ENCODE peak calls at places on chromosome 2, in four cellular contexts. One of them, this sample, is unnamed.

GRCh38 chr2:107001964-107002696 is 116.2 kb upstream of the ST6GAL2 start:
- DNase-seq in OCI-LY7: no peak
- DNase-seq in lower lobe of right lung: no peak
- DNase-seq in Panc1: peak; percentile 69
- DNase-seq in this sample: no peak

GRCh38 chr2:161681043-161681442 is 56.8 kb downstream of the SLC4A10 start:
- DNase-seq in OCI-LY7: no peak
- DNase-seq in lower lobe of right lung: no peak
- DNase-seq in Panc1: peak; percentile 13
- DNase-seq in this sample: no peak

GRCh38 chr2:96831679-96832078 is 12.1 kb downstream of the ANKRD23 start:
- DNase-seq in OCI-LY7: no peak
- DNase-seq in lower lobe of right lung: no peak
- DNase-seq in Panc1: no peak
- DNase-seq in this sample: no peak

GRCh38 chr2:98396745-98397355 is 47.8 kb upstream of the INPP4A start:
- DNase-seq in OCI-LY7: no peak
- DNase-seq in lower lobe of right lung: no peak
- DNase-seq in Panc1: no peak
- DNase-seq in this sample: no peak

GRCh38 chr2:191804711-191805230 is 42.1 kb downstream of the CAVIN2 start:
- DNase-seq in OCI-LY7: no peak
- DNase-seq in lower lobe of right lung: no peak
- DNase-seq in Panc1: no peak
- DNase-seq in this sample: no peak

GRCh38 chr2:505931-506330 is 171.3 kb downstream of the TMEM18 start:
- DNase-seq in OCI-LY7: no peak
- DNase-seq in lower lobe of right lung: no peak
- DNase-seq in Panc1: no peak
- DNase-seq in this sample: no peak

GRCh38 chr2:46749042-46749461 is 166.6 kb downstream of the MCFD2 start:
- DNase-seq in OCI-LY7: no peak
- DNase-seq in lower lobe of right lung: no peak
- DNase-seq in Panc1: peak; percentile 25
- DNase-seq in this sample: no peak

GRCh38 chr2:239157766-239158165 is 243.1 kb downstream of the HDAC4 start:
- DNase-seq in OCI-LY7: no peak
- DNase-seq in lower lobe of right lung: peak; percentile 65
- DNase-seq in Panc1: no peak
- DNase-seq in this sample: no peak

GRCh38 chr2:147214900-147215299 is 629.9 kb upstream of the ACVR2A start:
- DNase-seq in OCI-LY7: no peak
- DNase-seq in lower lobe of right lung: no peak
- DNase-seq in Panc1: no peak
- DNase-seq in this sample: no peak

GRCh38 chr2:1515073-1515430 is 101.8 kb downstream of the TPO start:
- DNase-seq in OCI-LY7: no peak
- DNase-seq in lower lobe of right lung: no peak
- DNase-seq in Panc1: no peak
- DNase-seq in this sample: no peak

GRCh38 chr2:80153151-80153550 is 151.4 kb downstream of the LRRTM1 start:
- DNase-seq in OCI-LY7: no peak
- DNase-seq in lower lobe of right lung: no peak
- DNase-seq in Panc1: no peak
- DNase-seq in this sample: no peak
- H3K27ac ChIP-seq in OCI-LY7: no peak overlapping the region
- H3K27ac ChIP-seq in lower lobe of right lung: no peak overlapping the region
- H3K27ac ChIP-seq in Panc1: no peak overlapping the region
- H3K27ac ChIP-seq in this sample: no peak overlapping the region

GRCh38 chr2:65353046-65353445 is 79.4 kb downstream of the SPRED2 start:
- DNase-seq in OCI-LY7: no peak
- DNase-seq in lower lobe of right lung: no peak
- DNase-seq in Panc1: no peak
- DNase-seq in this sample: no peak

GRCh38 chr2:65349863-65350262 is 82.5 kb downstream of the SPRED2 start:
- DNase-seq in OCI-LY7: peak; percentile 53
- DNase-seq in lower lobe of right lung: peak; percentile 52
- DNase-seq in Panc1: no peak
- DNase-seq in this sample: no peak

GRCh38 chr2:65351234-65351947 is 81.0 kb downstream of the SPRED2 start:
- DNase-seq in OCI-LY7: no peak
- DNase-seq in lower lobe of right lung: no peak
- DNase-seq in Panc1: no peak
- DNase-seq in this sample: no peak

GRCh38 chr2:65351948-65352595 is 80.3 kb downstream of the SPRED2 start:
- DNase-seq in OCI-LY7: no peak
- DNase-seq in lower lobe of right lung: no peak
- DNase-seq in Panc1: no peak
- DNase-seq in this sample: no peak

GRCh38 chr2:65350714-65351113 is 81.7 kb downstream of the SPRED2 start:
- DNase-seq in OCI-LY7: peak; percentile 83
- DNase-seq in lower lobe of right lung: no peak
- DNase-seq in Panc1: no peak
- DNase-seq in this sample: no peak
- TF ChIP-seq CTCF in OCI-LY7: peak; percentile 74
- TF ChIP-seq CTCF in lower lobe of right lung: no peak
- TF ChIP-seq CTCF in Panc1: peak; percentile 52
- TF ChIP-seq CTCF in this sample: no peak

GRCh38 chr2:4272261-4272858 is 569.0 kb downstream of the DCDC2C start:
- DNase-seq in OCI-LY7: peak; percentile 71
- DNase-seq in lower lobe of right lung: no peak
- DNase-seq in Panc1: no peak
- DNase-seq in this sample: no peak

DNA sequence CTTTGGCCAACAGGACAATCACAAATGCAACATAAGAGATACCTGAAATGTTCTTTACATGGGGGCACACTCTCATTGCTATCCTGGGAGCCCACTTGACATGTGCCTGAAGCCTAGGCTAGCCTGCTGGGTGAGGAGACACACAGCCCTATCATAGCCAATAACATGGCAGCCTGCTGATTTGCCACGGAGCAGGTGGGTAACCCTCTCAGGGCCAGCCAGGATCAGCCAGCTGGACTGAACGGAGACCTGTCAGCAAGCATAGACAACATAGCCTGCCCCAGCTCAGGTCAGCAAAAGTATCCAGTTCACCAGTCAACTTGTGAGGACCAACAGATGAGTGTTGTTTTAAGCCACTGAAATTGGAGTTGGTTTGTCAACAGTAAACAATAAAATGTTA is 566.5 kb downstream of the DCDC2C start:
- DNase-seq in OCI-LY7: no peak
- DNase-seq in lower lobe of right lung: no peak
- DNase-seq in Panc1: no peak
- DNase-seq in this sample: no peak
- H3K9me3 ChIP-seq in OCI-LY7: no peaks in the 10 kb centered on the region
- H3K9me3 ChIP-seq in lower lobe of right lung: no peaks in the 10 kb centered on the region
- H3K9me3 ChIP-seq in Panc1: no peaks in the 10 kb centered on the region
- H3K9me3 ChIP-seq in this sample: no peaks in the 10 kb centered on the region

DNA sequence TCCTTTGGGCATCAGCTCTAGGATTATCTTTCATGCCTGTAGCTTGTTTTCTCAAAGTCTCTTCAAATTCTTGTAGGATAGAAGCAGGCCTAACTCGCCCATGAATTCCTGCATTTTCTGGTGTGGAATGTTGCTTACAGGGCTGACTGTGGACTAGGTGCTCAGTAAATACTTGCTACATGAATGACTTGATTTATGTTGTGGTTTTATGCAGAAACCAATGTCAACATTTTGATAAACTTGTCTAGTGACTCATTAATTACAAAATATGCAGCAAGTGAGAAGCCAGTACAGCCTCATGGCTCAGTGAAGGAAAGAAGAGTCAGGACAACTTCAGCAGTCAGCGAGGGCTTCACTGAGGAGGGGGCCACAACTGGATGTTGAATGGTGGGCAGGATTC is 110.6 kb upstream of the SIX2 start:
- DNase-seq in OCI-LY7: no peak
- DNase-seq in lower lobe of right lung: no peak
- DNase-seq in Panc1: peak; percentile 75
- DNase-seq in this sample: no peak
- H3K27ac ChIP-seq in OCI-LY7: no peak overlapping the region
- H3K27ac ChIP-seq in lower lobe of right lung: no peak overlapping the region
- H3K27ac ChIP-seq in Panc1: no peak overlapping the region
- H3K27ac ChIP-seq in this sample: no peak overlapping the region

GRCh38 chr2:195677884-195678283 is 20.9 kb downstream of the SLC39A10 start:
- DNase-seq in OCI-LY7: no peak
- DNase-seq in lower lobe of right lung: no peak
- DNase-seq in Panc1: no peak
- DNase-seq in this sample: no peak
- TF ChIP-seq CTCF in OCI-LY7: no peak
- TF ChIP-seq CTCF in lower lobe of right lung: no peak
- TF ChIP-seq CTCF in Panc1: no peak
- TF ChIP-seq CTCF in this sample: no peak

DNA sequence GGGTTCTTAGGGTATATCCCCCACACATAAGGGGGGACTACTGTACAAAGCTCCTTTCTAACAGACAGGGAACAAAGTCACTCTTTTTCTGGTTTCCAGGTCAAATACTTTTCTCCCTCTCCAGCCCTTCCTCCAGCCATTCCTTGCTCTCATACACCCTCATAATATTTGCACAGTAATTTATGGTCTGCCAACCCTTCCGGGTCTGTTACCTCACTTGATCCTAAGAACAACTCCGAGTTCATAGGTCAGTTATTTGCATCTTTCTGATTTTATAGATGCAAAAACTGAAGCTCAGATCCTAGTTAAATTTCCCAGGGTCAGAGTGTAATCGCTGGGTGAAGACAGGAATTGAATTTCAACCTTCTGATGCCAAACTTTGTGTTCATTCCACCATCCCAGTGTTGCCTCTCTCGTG is 14.8 kb upstream of the MATN3 start:
- DNase-seq in OCI-LY7: no peak
- DNase-seq in lower lobe of right lung: no peak
- DNase-seq in Panc1: no peak
- DNase-seq in this sample: no peak
- H3K9me3 ChIP-seq in OCI-LY7: peaks cover 16% of the 10 kb centered on the region
- H3K9me3 ChIP-seq in lower lobe of right lung: no peaks in the 10 kb centered on the region
- H3K9me3 ChIP-seq in Panc1: no peaks in the 10 kb centered on the region
- H3K9me3 ChIP-seq in this sample: no peaks in the 10 kb centered on the region

GRCh38 chr2:75522543-75523312 is 38.0 kb downstream of the EVA1A start:
- DNase-seq in OCI-LY7: no peak
- DNase-seq in lower lobe of right lung: no peak
- DNase-seq in Panc1: no peak
- DNase-seq in this sample: no peak
- H3K27ac ChIP-seq in OCI-LY7: no peak overlapping the region
- H3K27ac ChIP-seq in lower lobe of right lung: no peak overlapping the region
- H3K27ac ChIP-seq in Panc1: no peak overlapping the region
- H3K27ac ChIP-seq in this sample: no peak overlapping the region

GRCh38 chr2:230885467-230886130 is 20.9 kb downstream of the ITM2C start:
- DNase-seq in OCI-LY7: no peak
- DNase-seq in lower lobe of right lung: no peak
- DNase-seq in Panc1: no peak
- DNase-seq in this sample: no peak
- TF ChIP-seq CTCF in OCI-LY7: no peak
- TF ChIP-seq CTCF in lower lobe of right lung: no peak
- TF ChIP-seq CTCF in Panc1: no peak
- TF ChIP-seq CTCF in this sample: no peak

DNA sequence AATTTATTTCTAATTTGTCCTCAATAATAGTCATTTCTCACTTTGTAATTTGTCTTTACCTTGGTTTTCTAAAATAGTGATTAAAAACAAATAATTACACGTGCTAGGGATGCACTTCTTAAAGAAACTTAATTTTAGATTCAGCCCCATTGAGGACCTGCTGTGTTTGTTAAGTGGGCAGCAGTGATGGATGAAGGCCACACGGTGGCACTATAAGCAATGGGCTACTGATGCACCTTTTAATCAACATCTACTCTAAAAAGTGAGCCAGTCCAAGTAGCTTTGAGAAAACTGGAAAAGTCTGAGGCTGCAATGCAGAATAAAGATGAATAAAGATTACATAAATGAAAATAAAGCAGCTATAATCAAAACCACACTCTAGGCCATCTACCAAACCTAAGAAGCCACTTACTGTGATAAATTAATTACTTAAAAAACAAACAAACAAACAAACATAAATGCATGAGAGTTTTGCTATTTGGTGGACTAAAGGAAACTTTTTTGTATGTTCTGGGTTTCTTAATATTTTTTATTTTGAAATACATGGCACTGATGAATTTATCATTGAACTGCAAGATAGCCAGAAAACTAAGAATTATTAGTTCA is 89.3 kb downstream of the PDE11A start:
- DNase-seq in OCI-LY7: peak; percentile 41
- DNase-seq in lower lobe of right lung: no peak
- DNase-seq in Panc1: peak; percentile 33
- DNase-seq in this sample: no peak
- H3K9me3 ChIP-seq in OCI-LY7: no peaks in the 10 kb centered on the region
- H3K9me3 ChIP-seq in lower lobe of right lung: no peaks in the 10 kb centered on the region
- H3K9me3 ChIP-seq in Panc1: no peaks in the 10 kb centered on the region
- H3K9me3 ChIP-seq in this sample: no peaks in the 10 kb centered on the region

This sample was measured in CD4-positive, alpha-beta T cell.